ENCODE peak calls at places on chromosome 10, in seven cellular contexts. L is G401; X is PC-3; B is MG63; H is Right ventricle myocardium superior; S is amygdala; G is stimulated activated CD4-positive, alpha-beta T cell treated with anti-CD3 and anti-CD28 coated beads, Interleukin-2, amount 100 ng/mL, for 24 hours. K is an unnamed sample.

GRCh38 chr10:131017566-131018285 is 293.8 kb downstream of the TCERG1L start:
- DNase-seq in L (no peak), X (no peak), B (no peak), H (no peak), S (no peak), G (no peak), K (no peak)

GRCh38 chr10:132434405-132435005 is 37.5 kb downstream of the PWWP2B start:
- DNase-seq in L (no peak), X (peak; percentile 41), B (no peak), H (peak; percentile 83), S (no peak), G (peak; percentile 73), K (no peak)

GRCh38 chr10:35614312-35614711 is 9.2 kb downstream of the GJD4 start:
- DNase-seq in L (no peak), X (peak; percentile 48), B (no peak), H (no peak), S (no peak), G (no peak), K (no peak)

GRCh38 chr10:126459878-126460481 is 71.7 kb upstream of the ADAM12 start:
- DNase-seq in L (no peak), X (peak; percentile 94), B (peak; percentile 97), H (no peak), S (no peak), G (no peak), K (no peak)

GRCh38 chr10:126062132-126063032 is 166.0 kb downstream of the FANK1 start:
- DNase-seq in L (no peak), X (peak; percentile 95), B (peak; percentile 99), H (peak; percentile 91), S (peak; percentile 64), G (no peak), K (no peak)

GRCh38 chr10:133365461-133366129 is 7.6 kb downstream of the ECHS1 start:
- DNase-seq in L (peak; percentile 68), X (no peak), B (no peak), H (no peak), S (no peak), G (no peak), K (peak; percentile 55)

GRCh38 chr10:33967721-33968120 is 633.3 kb upstream of the NRP1 start:
- DNase-seq in L (no peak), X (no peak), B (no peak), H (no peak), S (no peak), G (no peak), K (no peak)

GRCh38 chr10:131657985-131658330 is 242.8 kb upstream of the PPP2R2D start:
- DNase-seq in L (no peak), X (no peak), B (no peak), H (no peak), S (no peak), G (no peak), K (no peak)

GRCh38 chr10:71995880-71996597 is 31.8 kb downstream of the CHST3 start:
- DNase-seq in L (no peak), X (no peak), B (no peak), H (peak; percentile 27), S (no peak), G (no peak), K (no peak)

GRCh38 chr10:79211616-79212015 is 135.7 kb upstream of the PPIF start:
- DNase-seq in L (no peak), X (no peak), B (no peak), H (no peak), S (no peak), G (no peak), K (no peak)

GRCh38 chr10:35574924-35575352 is 30.2 kb upstream of the GJD4 start:
- DNase-seq in L (no peak), X (peak; percentile 100), B (peak; percentile 93), H (no peak), S (no peak), G (no peak), K (no peak)

GRCh38 chr10:28652703-28653102 is 24.6 kb upstream of the BAMBI start:
- DNase-seq in L (no peak), X (no peak), B (no peak), H (no peak), S (no peak), G (no peak), K (no peak)

GRCh38 chr10:33955676-33956075 is 621.2 kb upstream of the NRP1 start:
- DNase-seq in L (no peak), X (peak; percentile 37), B (peak; percentile 13), H (no peak), S (no peak), G (no peak), K (no peak)

GRCh38 chr10:35569111-35569707 is 35.9 kb upstream of the GJD4 start:
- DNase-seq in L (no peak), X (no peak), B (no peak), H (no peak), S (no peak), G (no peak), K (no peak)

GRCh38 chr10:24821986-24822385 is 98.3 kb upstream of the ARHGAP21 start:
- DNase-seq in L (no peak), X (peak; percentile 66), B (no peak), H (no peak), S (no peak), G (no peak), K (no peak)

GRCh38 chr10:119222531-119222930 is 15.2 kb downstream of the GRK5 start:
- DNase-seq in L (peak; percentile 30), X (no peak), B (no peak), H (no peak), S (no peak), G (no peak), K (peak; percentile 12)

GRCh38 chr10:132411561-132412253 is 14.7 kb downstream of the PWWP2B start:
- DNase-seq in L (no peak), X (no peak), B (no peak), H (peak; percentile 39), S (no peak), G (no peak), K (no peak)

GRCh38 chr10:123331438-123331837 is 177.2 kb downstream of the BUB3 start:
- DNase-seq in L (no peak), X (peak; percentile 69), B (no peak), H (no peak), S (no peak), G (no peak), K (no peak)

GRCh38 chr10:132418520-132419416 is 21.8 kb downstream of the PWWP2B start:
- DNase-seq in L (peak; percentile 41), X (peak; percentile 79), B (no peak), H (no peak), S (no peak), G (no peak), K (peak; percentile 70)

GRCh38 chr10:77498210-77498609 is 139.4 kb downstream of the KCNMA1 start:
- DNase-seq in L (no peak), X (no peak), B (no peak), H (no peak), S (no peak), G (no peak), K (no peak)

GRCh38 chr10:80518807-80519360 is 18.8 kb upstream of the SH2D4B start:
- DNase-seq in L (no peak), X (no peak), B (no peak), H (peak; percentile 62), S (no peak), G (no peak), K (no peak)

GRCh38 chr10:13960603-13961002 is 370.1 kb downstream of the FRMD4A start:
- DNase-seq in L (no peak), X (no peak), B (no peak), H (no peak), S (no peak), G (no peak), K (no peak)

GRCh38 chr10:22544325-22545068 is 169.9 kb downstream of the PIP4K2A start:
- DNase-seq in L (no peak), X (no peak), B (no peak), H (no peak), S (no peak), G (no peak), K (no peak)

GRCh38 chr10:129888784-129889616 is 75.1 kb downstream of the EBF3 start:
- DNase-seq in L (peak; percentile 17), X (peak; percentile 16), B (peak; percentile 58), H (peak; percentile 78), S (no peak), G (peak; percentile 60), K (peak; percentile 19)